ENCODE peak calls at places on chromosome 15, in six cellular contexts. J is Right ventricle myocardium superior; M is stimulated activated CD8-positive, alpha-beta memory T cell treated with anti-CD3 and anti-CD28 coated beads, Interleukin-15, amount 100 ng/mL, for 4 hours; A is MM.1S; Q is NCI-H1092; N is GM23248. F is an unnamed sample.

GRCh38 chr15:90718232-90718631 is 1.1 kb downstream of the BLM start:
- DNase-seq in J (no peak), M (no peak), A (no peak), Q (no peak), N (no peak), F (no peak)

GRCh38 chr15:55715355-55716076 is 27.4 kb downstream of the PRTG start:
- DNase-seq in J (no peak), M (no peak), A (no peak), Q (no peak), N (no peak), F (no peak)

GRCh38 chr15:50049871-50050270 is 69.2 kb downstream of the ATP8B4 start:
- DNase-seq in J (no peak), M (no peak), A (no peak), Q (no peak), N (peak), F (no peak)

GRCh38 chr15:74141591-74141990 is 11.2 kb downstream of the ISLR2 start:
- DNase-seq in J (no peak), M (no peak), A (no peak), Q (no peak), N (no peak), F (no peak)

GRCh38 chr15:89139613-89140499 is 51.6 kb downstream of the ABHD2 start:
- DNase-seq in J (peak), M (no peak), A (no peak), Q (no peak), N (no peak), F (no peak)

GRCh38 chr15:57458255-57458850 is 82.0 kb downstream of the CGNL1 start:
- DNase-seq in J (no peak), M (no peak), A (no peak), Q (no peak), N (no peak), F (no peak)

GRCh38 chr15:41648770-41649169 is 11.4 kb upstream of the MGA start:
- DNase-seq in J (no peak), M (no peak), A (no peak), Q (no peak), N (peak), F (no peak)

GRCh38 chr15:74432968-74433591 is 678 bp downstream of the SEMA7A start:
- DNase-seq in J (no peak), M (no peak), A (no peak), Q (no peak), N (peak), F (no peak)

GRCh38 chr15:94206463-94207167 is 24.7 kb upstream of the MCTP2 start:
- DNase-seq in J (no peak), M (no peak), A (no peak), Q (no peak), N (peak), F (no peak)

GRCh38 chr15:100711479-100712130 is 109.2 kb downstream of the ASB7 start:
- DNase-seq in J (no peak), M (no peak), A (no peak), Q (no peak), N (no peak), F (no peak)

GRCh38 chr15:76309561-76310330 is 1.5 kb downstream of the ETFA start:
- DNase-seq in J (no peak), M (no peak), A (no peak), Q (no peak), N (peak), F (no peak)

GRCh38 chr15:93929375-93930094 is 301.8 kb upstream of the MCTP2 start:
- DNase-seq in J (peak), M (no peak), A (no peak), Q (no peak), N (peak), F (peak)

GRCh38 chr15:87461621-87462020 is 794.9 kb downstream of the NTRK3 start:
- DNase-seq in J (no peak), M (no peak), A (no peak), Q (no peak), N (no peak), F (no peak)

F was measured in heart right ventricle.